ENCODE peak calls at places on chromosomes 5 and 9, in nine cellular contexts. One of them, this sample, is unnamed. For H3K4me1 and H3K9me3, the result is how much of the 10 kb centered on the place peaks cover.

GRCh38 chr5:76617229-76617628 is 6.0 kb downstream of the F2RL2 start:
- DNase-seq in SK-N-SH: no peak
- DNase-seq in ascending aorta: no peak
- DNase-seq in esophagus squamous epithelium: no peak
- DNase-seq in CD8-positive, alpha-beta T cell: no peak
- DNase-seq in Peyer's patch: no peak
- DNase-seq in heart right ventricle: no peak
- DNase-seq in psoas muscle: no peak
- DNase-seq in lower lobe of right lung: no peak
- DNase-seq in this sample: peak

GRCh38 chr5:169893586-169893985 is 86.7 kb downstream of the INSYN2B start:
- DNase-seq in ascending aorta: no peak
- DNase-seq in CD8-positive, alpha-beta T cell: no peak
- DNase-seq in lower lobe of right lung: no peak
- DNase-seq in SK-N-SH: no peak
- DNase-seq in esophagus squamous epithelium: no peak
- DNase-seq in psoas muscle: no peak
- DNase-seq in heart right ventricle: no peak
- DNase-seq in Peyer's patch: no peak
- DNase-seq in this sample: no peak

GRCh38 chr9:121645003-121645402 is 6.4 kb upstream of the DAB2IP start:
- DNase-seq in psoas muscle: no peak
- DNase-seq in heart right ventricle: no peak
- DNase-seq in Peyer's patch: peak
- DNase-seq in CD8-positive, alpha-beta T cell: no peak
- DNase-seq in ascending aorta: no peak
- DNase-seq in esophagus squamous epithelium: no peak
- DNase-seq in lower lobe of right lung: no peak
- DNase-seq in SK-N-SH: peak
- DNase-seq in this sample: no peak

GRCh38 chr5:114053377-114053776 is 308.5 kb upstream of the KCNN2 start:
- DNase-seq in lower lobe of right lung: no peak
- DNase-seq in Peyer's patch: no peak
- DNase-seq in ascending aorta: no peak
- DNase-seq in esophagus squamous epithelium: no peak
- DNase-seq in heart right ventricle: no peak
- DNase-seq in CD8-positive, alpha-beta T cell: no peak
- DNase-seq in psoas muscle: no peak
- DNase-seq in SK-N-SH: no peak
- DNase-seq in this sample: no peak

GRCh38 chr5:168162464-168162863 is 129.0 kb upstream of the WWC1 start:
- DNase-seq in psoas muscle: no peak
- DNase-seq in ascending aorta: no peak
- DNase-seq in lower lobe of right lung: no peak
- DNase-seq in Peyer's patch: no peak
- DNase-seq in CD8-positive, alpha-beta T cell: no peak
- DNase-seq in heart right ventricle: no peak
- DNase-seq in esophagus squamous epithelium: no peak
- DNase-seq in SK-N-SH: peak
- DNase-seq in this sample: no peak

GRCh38 chr9:130239741-130240241 is 25.8 kb upstream of the HMCN2 start:
- DNase-seq in SK-N-SH: no peak
- DNase-seq in esophagus squamous epithelium: no peak
- DNase-seq in psoas muscle: peak
- DNase-seq in lower lobe of right lung: no peak
- DNase-seq in CD8-positive, alpha-beta T cell: no peak
- DNase-seq in Peyer's patch: no peak
- DNase-seq in ascending aorta: no peak
- DNase-seq in heart right ventricle: no peak
- DNase-seq in this sample: no peak

GRCh38 chr9:129382281-129383004 is 204.4 kb upstream of the IER5L start:
- DNase-seq in lower lobe of right lung: no peak
- DNase-seq in CD8-positive, alpha-beta T cell: no peak
- DNase-seq in heart right ventricle: no peak
- DNase-seq in esophagus squamous epithelium: no peak
- DNase-seq in SK-N-SH: peak
- DNase-seq in psoas muscle: no peak
- DNase-seq in ascending aorta: no peak
- DNase-seq in Peyer's patch: no peak
- DNase-seq in this sample: no peak

GRCh38 chr9:136532799-136533774 is 12.8 kb downstream of the NOTCH1 start:
- DNase-seq in esophagus squamous epithelium: no peak
- DNase-seq in lower lobe of right lung: no peak
- DNase-seq in psoas muscle: no peak
- DNase-seq in Peyer's patch: no peak
- DNase-seq in CD8-positive, alpha-beta T cell: peak
- DNase-seq in ascending aorta: no peak
- DNase-seq in SK-N-SH: no peak
- DNase-seq in heart right ventricle: no peak
- DNase-seq in this sample: no peak

GRCh38 chr9:85514256-85514655 is 227.5 kb downstream of the AGTPBP1 start:
- DNase-seq in lower lobe of right lung: no peak
- DNase-seq in SK-N-SH: no peak
- DNase-seq in CD8-positive, alpha-beta T cell: no peak
- DNase-seq in ascending aorta: peak
- DNase-seq in Peyer's patch: no peak
- DNase-seq in heart right ventricle: no peak
- DNase-seq in esophagus squamous epithelium: no peak
- DNase-seq in psoas muscle: no peak
- DNase-seq in this sample: no peak

DNA sequence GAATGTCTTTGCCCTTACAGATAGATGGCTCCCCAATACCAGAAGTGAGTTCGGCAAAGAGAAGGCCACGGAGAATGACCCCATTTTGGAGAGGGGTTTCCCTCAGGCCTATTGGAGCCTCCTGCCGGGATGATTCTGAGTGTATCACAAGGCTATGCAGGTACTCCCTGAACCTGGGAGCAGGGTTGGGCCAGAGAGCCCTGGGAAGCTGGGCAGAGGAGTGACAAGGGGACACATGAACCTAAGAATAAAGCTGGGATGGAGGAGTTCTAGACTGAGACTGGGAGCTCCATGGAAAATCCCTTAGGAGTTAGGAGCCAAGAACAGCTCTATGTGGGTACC is 433 bp downstream of the LEAP2 start:
- DNase-seq in lower lobe of right lung: no peak
- DNase-seq in heart right ventricle: no peak
- DNase-seq in CD8-positive, alpha-beta T cell: no peak
- DNase-seq in psoas muscle: no peak
- DNase-seq in SK-N-SH: no peak
- DNase-seq in Peyer's patch: no peak
- DNase-seq in esophagus squamous epithelium: no peak
- DNase-seq in ascending aorta: no peak
- DNase-seq in this sample: no peak
- H3K4me1 ChIP-seq in lower lobe of right lung: under half
- H3K4me1 ChIP-seq in heart right ventricle: under half
- H3K4me1 ChIP-seq in CD8-positive, alpha-beta T cell: under half
- H3K4me1 ChIP-seq in psoas muscle: under half
- H3K4me1 ChIP-seq in SK-N-SH: under half
- H3K4me1 ChIP-seq in Peyer's patch: under half
- H3K4me1 ChIP-seq in esophagus squamous epithelium: under half
- H3K4me1 ChIP-seq in ascending aorta: under half
- H3K4me1 ChIP-seq in this sample: under half

GRCh38 chr9:99340281-99340680 is 118.2 kb downstream of the SEC61B start:
- DNase-seq in psoas muscle: no peak
- DNase-seq in esophagus squamous epithelium: no peak
- DNase-seq in heart right ventricle: no peak
- DNase-seq in CD8-positive, alpha-beta T cell: no peak
- DNase-seq in Peyer's patch: no peak
- DNase-seq in SK-N-SH: no peak
- DNase-seq in lower lobe of right lung: no peak
- DNase-seq in ascending aorta: no peak
- DNase-seq in this sample: no peak
- H3K9me3 ChIP-seq in psoas muscle: under half
- H3K9me3 ChIP-seq in esophagus squamous epithelium: under half
- H3K9me3 ChIP-seq in heart right ventricle: under half
- H3K9me3 ChIP-seq in CD8-positive, alpha-beta T cell: under half
- H3K9me3 ChIP-seq in Peyer's patch: under half
- H3K9me3 ChIP-seq in SK-N-SH: under half
- H3K9me3 ChIP-seq in lower lobe of right lung: under half
- H3K9me3 ChIP-seq in ascending aorta: under half
- H3K9me3 ChIP-seq in this sample: under half

DNA sequence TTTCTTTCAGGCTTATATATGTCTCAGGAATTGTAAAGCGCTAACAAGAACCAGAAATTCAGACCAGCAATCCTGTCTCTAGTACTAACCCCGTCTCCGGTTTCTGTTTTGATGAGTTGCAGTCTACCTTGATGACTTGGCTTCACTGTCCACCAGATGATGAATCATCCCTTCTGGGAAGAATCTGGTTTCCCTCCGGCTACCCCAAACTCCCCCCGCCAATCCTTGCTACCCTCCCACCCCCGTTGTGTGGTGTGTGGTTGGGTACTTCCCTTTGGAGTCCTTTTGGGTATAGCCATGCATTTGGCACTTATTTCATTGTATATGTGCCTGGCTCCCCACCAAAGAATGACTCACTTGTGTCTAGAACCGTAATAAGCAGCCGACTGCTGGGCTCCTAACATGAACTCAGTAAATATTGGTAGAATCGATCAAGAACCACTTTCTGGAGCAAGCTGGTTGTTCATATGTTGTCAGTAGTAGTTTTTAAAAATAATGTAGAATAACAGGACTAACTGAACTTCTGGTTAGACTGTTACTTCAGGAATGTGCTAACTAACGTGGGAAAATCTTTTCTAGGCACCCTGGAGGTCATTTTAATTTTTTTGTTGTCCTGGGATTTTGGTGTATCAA is 8.3 kb upstream of the TGFBI start:
- DNase-seq in esophagus squamous epithelium: no peak
- DNase-seq in heart right ventricle: no peak
- DNase-seq in psoas muscle: no peak
- DNase-seq in Peyer's patch: no peak
- DNase-seq in ascending aorta: peak
- DNase-seq in lower lobe of right lung: no peak
- DNase-seq in CD8-positive, alpha-beta T cell: no peak
- DNase-seq in SK-N-SH: peak
- DNase-seq in this sample: peak
- H3K4me1 ChIP-seq in esophagus squamous epithelium: under half
- H3K4me1 ChIP-seq in heart right ventricle: under half
- H3K4me1 ChIP-seq in psoas muscle: under half
- H3K4me1 ChIP-seq in Peyer's patch: under half
- H3K4me1 ChIP-seq in ascending aorta: under half
- H3K4me1 ChIP-seq in lower lobe of right lung: half or more
- H3K4me1 ChIP-seq in CD8-positive, alpha-beta T cell: under half
- H3K4me1 ChIP-seq in SK-N-SH: under half
- H3K4me1 ChIP-seq in this sample: half or more

DNA sequence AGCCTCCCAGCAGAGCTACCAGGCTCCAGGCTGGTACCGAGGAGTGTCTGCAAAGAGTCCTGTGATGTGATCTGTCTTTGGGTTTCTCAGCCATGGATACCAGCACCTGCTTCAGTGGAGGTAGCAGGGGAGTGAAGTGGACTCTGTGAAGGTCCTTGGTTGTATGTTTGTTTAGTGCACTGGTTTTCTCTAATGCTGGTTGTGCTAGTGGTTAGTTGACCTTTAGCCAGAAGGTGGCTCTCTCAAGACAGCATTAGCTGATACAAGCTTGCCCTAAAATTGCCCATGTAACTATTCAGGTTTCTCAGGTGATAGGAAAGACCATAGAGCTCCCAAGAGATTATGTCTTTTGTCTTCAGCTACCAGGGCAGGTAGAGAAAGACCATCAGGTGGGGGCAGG is 87.2 kb downstream of the MTAP start:
- DNase-seq in Peyer's patch: no peak
- DNase-seq in ascending aorta: no peak
- DNase-seq in CD8-positive, alpha-beta T cell: no peak
- DNase-seq in lower lobe of right lung: no peak
- DNase-seq in SK-N-SH: no peak
- DNase-seq in psoas muscle: no peak
- DNase-seq in heart right ventricle: no peak
- DNase-seq in esophagus squamous epithelium: no peak
- DNase-seq in this sample: no peak
- H3K9me3 ChIP-seq in Peyer's patch: under half
- H3K9me3 ChIP-seq in ascending aorta: half or more
- H3K9me3 ChIP-seq in CD8-positive, alpha-beta T cell: under half
- H3K9me3 ChIP-seq in lower lobe of right lung: under half
- H3K9me3 ChIP-seq in SK-N-SH: under half
- H3K9me3 ChIP-seq in psoas muscle: under half
- H3K9me3 ChIP-seq in heart right ventricle: under half
- H3K9me3 ChIP-seq in esophagus squamous epithelium: under half
- H3K9me3 ChIP-seq in this sample: under half

GRCh38 chr9:35750256-35750531 is 1.1 kb downstream of the RGP1 start:
- DNase-seq in heart right ventricle: no peak
- DNase-seq in psoas muscle: peak
- DNase-seq in CD8-positive, alpha-beta T cell: no peak
- DNase-seq in esophagus squamous epithelium: no peak
- DNase-seq in ascending aorta: no peak
- DNase-seq in SK-N-SH: no peak
- DNase-seq in Peyer's patch: no peak
- DNase-seq in lower lobe of right lung: no peak
- DNase-seq in this sample: no peak
- H3K4me1 ChIP-seq in heart right ventricle: under half
- H3K4me1 ChIP-seq in psoas muscle: under half
- H3K4me1 ChIP-seq in CD8-positive, alpha-beta T cell: under half
- H3K4me1 ChIP-seq in esophagus squamous epithelium: under half
- H3K4me1 ChIP-seq in ascending aorta: under half
- H3K4me1 ChIP-seq in SK-N-SH: under half
- H3K4me1 ChIP-seq in Peyer's patch: under half
- H3K4me1 ChIP-seq in lower lobe of right lung: under half
- H3K4me1 ChIP-seq in this sample: under half